ENCODE peak calls at places on chromosome 2, in nine cellular contexts. N is CD8-positive, alpha-beta memory T cell; G is DND-41; Y is stomach; P is A549; V is tibial artery; B is Peyer's patch; A is colonic mucosa; U is heart left ventricle. K is an unnamed sample. For H3K9me3 and H3K4me1, the result is how much of the 10 kb centered on the place peaks cover.

GRCh38 chr2:6934758-6935638 is 17.8 kb downstream of the RNF144A start:
- DNase-seq in N (no peak), G (no peak), Y (no peak), P (no peak), V (no peak), B (no peak), A (no peak), U (no peak), K (no peak)

GRCh38 chr2:84641016-84641415 is 124.7 kb downstream of the DNAH6 start:
- DNase-seq in N (no peak), G (no peak), Y (no peak), P (no peak), V (no peak), B (no peak), A (no peak), U (no peak), K (no peak)

GRCh38 chr2:63587814-63588384 is 378 bp downstream of the WDPCP start:
- DNase-seq in N (no peak), G (no peak), Y (no peak), P (no peak), V (no peak), B (no peak), A (no peak), U (no peak), K (no peak)

GRCh38 chr2:69716555-69717120 is 25.3 kb upstream of the ANXA4 start:
- DNase-seq in N (no peak), G (no peak), Y (no peak), P (no peak), V (no peak), B (no peak), A (no peak), U (no peak), K (no peak)

GRCh38 chr2:6523476-6523875 is 342.2 kb downstream of the CMPK2 start:
- DNase-seq in N (no peak), G (no peak), Y (no peak), P (no peak), V (no peak), B (no peak), A (no peak), U (no peak), K (no peak)

GRCh38 chr2:232979871-232980461 is 33.1 kb downstream of the NGEF start:
- DNase-seq in N (no peak), G (no peak), Y (no peak), P (peak), V (peak), B (no peak), A (peak), U (no peak), K (peak)

GRCh38 chr2:174761837-174762236 is 2.4 kb downstream of the CHRNA1 start:
- DNase-seq in N (no peak), G (no peak), Y (no peak), P (no peak), V (no peak), B (no peak), A (no peak), U (no peak), K (no peak)

GRCh38 chr2:28993211-28993960 is 12.3 kb downstream of the TOGARAM2 start:
- DNase-seq in N (no peak), G (no peak), Y (peak), P (no peak), V (no peak), B (no peak), A (peak), U (no peak), K (peak)

GRCh38 chr2:3827673-3828575 is 124.5 kb downstream of the DCDC2C start:
- DNase-seq in N (no peak), G (peak), Y (no peak), P (peak), V (no peak), B (no peak), A (no peak), U (no peak), K (peak)

GRCh38 chr2:36507408-36507812 is 90.6 kb downstream of the FEZ2 start:
- DNase-seq in N (peak), G (peak), Y (peak), P (peak), V (no peak), B (no peak), A (peak), U (peak), K (no peak)

GRCh38 chr2:179749210-179749609 is 112.2 kb downstream of the ZNF385B start:
- DNase-seq in N (no peak), G (no peak), Y (no peak), P (no peak), V (no peak), B (no peak), A (no peak), U (no peak), K (no peak)

GRCh38 chr2:96265349-96265839 is 403 bp downstream of the TMEM127 start:
- DNase-seq in N (no peak), G (no peak), Y (peak), P (peak), V (peak), B (peak), A (peak), U (peak), K (peak)

GRCh38 chr2:225742487-225742886 is 343.0 kb downstream of the NYAP2 start:
- DNase-seq in N (no peak), G (no peak), Y (no peak), P (no peak), V (no peak), B (no peak), A (no peak), U (no peak), K (no peak)

GRCh38 chr2:207133862-207134519 is 31.8 kb downstream of the KLF7 start:
- DNase-seq in N (no peak), G (no peak), Y (no peak), P (no peak), V (peak), B (no peak), A (peak), U (peak), K (no peak)

GRCh38 chr2:96877513-96878159 is 7.8 kb upstream of the SEMA4C start:
- DNase-seq in N (no peak), G (no peak), Y (no peak), P (no peak), V (no peak), B (no peak), A (no peak), U (no peak), K (no peak)

GRCh38 chr2:166764216-166764615 is 124.1 kb upstream of the XIRP2 start:
- DNase-seq in N (no peak), G (no peak), Y (no peak), P (no peak), V (no peak), B (no peak), A (no peak), U (no peak), K (no peak)

GRCh38 chr2:240958366-240959213 is 39.8 kb upstream of the SNED1 start:
- DNase-seq in N (no peak), G (peak), Y (peak), P (no peak), V (no peak), B (no peak), A (no peak), U (no peak), K (no peak)

GRCh38 chr2:41735446-41735845 is 312.4 kb upstream of the PKDCC start:
- DNase-seq in N (no peak), G (no peak), Y (no peak), P (no peak), V (no peak), B (no peak), A (no peak), U (no peak), K (no peak)

GRCh38 chr2:71460595-71461303 is 7.4 kb downstream of the DYSF start:
- DNase-seq in N (no peak), G (no peak), Y (no peak), P (peak), V (no peak), B (no peak), A (no peak), U (no peak), K (no peak)

GRCh38 chr2:176710657-176711197 is 441.5 kb downstream of the MTX2 start:
- DNase-seq in N (no peak), G (no peak), Y (no peak), P (no peak), V (no peak), B (no peak), A (no peak), U (no peak), K (no peak)

GRCh38 chr2:200156140-200156858 is 150.2 kb upstream of the SPATS2L start:
- DNase-seq in N (no peak), G (no peak), Y (no peak), P (peak), V (no peak), B (no peak), A (no peak), U (no peak), K (no peak)

GRCh38 chr2:233449071-233449901 is 95.0 kb downstream of the DGKD start:
- DNase-seq in N (no peak), G (no peak), Y (no peak), P (peak), V (peak), B (no peak), A (no peak), U (no peak), K (no peak)

GRCh38 chr2:20241973-20242726 is 17.2 kb upstream of the SDC1 start:
- DNase-seq in N (peak), G (no peak), Y (no peak), P (peak), V (no peak), B (no peak), A (no peak), U (no peak), K (no peak)

GRCh38 chr2:45941758-45942738 is 290.6 kb downstream of the PRKCE start:
- DNase-seq in N (no peak), G (no peak), Y (no peak), P (no peak), V (no peak), B (no peak), A (no peak), U (no peak), K (no peak)

GRCh38 chr2:180715044-180715443 is 265.4 kb upstream of the UBE2E3 start:
- DNase-seq in N (no peak), G (no peak), Y (no peak), P (no peak), V (no peak), B (no peak), A (no peak), U (no peak), K (no peak)

GRCh38 chr2:24821433-24821891 is 28.2 kb downstream of the CENPO start:
- DNase-seq in N (no peak), G (peak), Y (peak), P (no peak), V (no peak), B (no peak), A (no peak), U (no peak), K (peak)

GRCh38 chr2:188327518-188328205 is 36.0 kb downstream of the GULP1 start:
- DNase-seq in N (no peak), G (no peak), Y (no peak), P (no peak), V (no peak), B (no peak), A (no peak), U (no peak), K (no peak)

GRCh38 chr2:938181-939005 is 12.3 kb upstream of the SNTG2 start:
- DNase-seq in N (no peak), G (no peak), Y (no peak), P (no peak), V (no peak), B (no peak), A (no peak), U (no peak), K (no peak)

GRCh38 chr2:25197336-25198208 is 29.2 kb upstream of the POMC start:
- DNase-seq in N (no peak), G (no peak), Y (no peak), P (no peak), V (no peak), B (no peak), A (no peak), U (no peak), K (no peak)

GRCh38 chr2:25257032-25257455 is 84.7 kb downstream of the DNMT3A start:
- DNase-seq in N (no peak), G (no peak), Y (no peak), P (no peak), V (no peak), B (no peak), A (no peak), U (peak), K (no peak)

GRCh38 chr2:172887280-172887679 is 151.6 kb downstream of the RAPGEF4 start:
- DNase-seq in N (no peak), G (no peak), Y (no peak), P (no peak), V (no peak), B (no peak), A (no peak), U (no peak), K (no peak)

GRCh38 chr2:241015439-241015838 is 17.0 kb downstream of the SNED1 start:
- DNase-seq in N (no peak), G (no peak), Y (peak), P (no peak), V (no peak), B (peak), A (no peak), U (peak), K (no peak)

DNA sequence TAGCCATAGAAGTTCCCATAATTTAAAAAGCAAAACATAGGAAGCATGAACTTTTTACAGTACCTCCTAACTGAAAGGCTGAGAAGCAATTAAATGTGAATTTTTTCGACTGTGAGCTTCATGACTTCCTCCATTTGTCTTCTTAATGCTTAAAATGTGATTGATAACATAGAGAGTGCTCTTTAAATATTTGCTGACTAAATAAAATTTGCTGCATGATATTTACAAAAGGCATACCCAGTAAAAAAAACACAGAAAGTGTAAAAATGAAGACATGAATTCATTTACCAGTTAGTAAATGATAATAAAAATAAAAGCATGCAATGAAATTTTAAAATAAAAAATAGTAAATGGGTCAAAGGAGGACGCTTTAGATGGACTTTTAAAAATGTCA is 21.9 kb downstream of the STAT4 start:
- DNase-seq in N (no peak), G (no peak), Y (no peak), P (no peak), V (no peak), B (no peak), A (no peak), U (no peak), K (no peak)
- H3K9me3 ChIP-seq in N (under half), G (under half), Y (under half), P (under half), V (under half), B (under half), A (under half), U (under half), K (under half)

GRCh38 chr2:152436148-152436547 is 101.2 kb downstream of the FMNL2 start:
- DNase-seq in N (no peak), G (no peak), Y (no peak), P (no peak), V (no peak), B (no peak), A (no peak), U (no peak), K (no peak)
- H3K4me1 ChIP-seq in N (under half), G (under half), Y (under half), P (half or more), V (under half), B (under half), A (under half), U (under half), K (under half)

GRCh38 chr2:132466428-132467028 is 49.9 kb downstream of the GPR39 start:
- DNase-seq in N (no peak), G (no peak), Y (no peak), P (no peak), V (no peak), B (no peak), A (no peak), U (no peak), K (no peak)

GRCh38 chr2:132469095-132469494 is 52.5 kb downstream of the GPR39 start:
- DNase-seq in N (no peak), G (no peak), Y (no peak), P (no peak), V (no peak), B (no peak), A (no peak), U (no peak), K (no peak)

GRCh38 chr2:132462242-132462641 is 45.6 kb downstream of the GPR39 start:
- DNase-seq in N (no peak), G (no peak), Y (no peak), P (no peak), V (no peak), B (no peak), A (no peak), U (no peak), K (no peak)

GRCh38 chr2:132463719-132464118 is 47.1 kb downstream of the GPR39 start:
- DNase-seq in N (no peak), G (no peak), Y (no peak), P (no peak), V (no peak), B (no peak), A (no peak), U (no peak), K (no peak)

GRCh38 chr2:132465917-132466316 is 49.3 kb downstream of the GPR39 start:
- DNase-seq in N (no peak), G (no peak), Y (no peak), P (no peak), V (no peak), B (no peak), A (no peak), U (no peak), K (no peak)
- H3K9me3 ChIP-seq in N (under half), G (under half), Y (under half), P (half or more), V (under half), B (under half), A (under half), U (under half), K (under half)

GRCh38 chr2:27958711-27959378 is 68.3 kb downstream of the BABAM2 start:
- DNase-seq in N (no peak), G (no peak), Y (no peak), P (no peak), V (no peak), B (no peak), A (no peak), U (no peak), K (no peak)
- H3K4me1 ChIP-seq in N (under half), G (half or more), Y (half or more), P (half or more), V (under half), B (under half), A (under half), U (under half), K (under half)

GRCh38 chr2:239532859-239533258 is 132.0 kb upstream of the HDAC4 start:
- DNase-seq in N (no peak), G (peak), Y (no peak), P (no peak), V (no peak), B (no peak), A (no peak), U (no peak), K (no peak)
- H3K9me3 ChIP-seq in N (under half), G (under half), Y (under half), P (under half), V (under half), B (under half), A (under half), U (under half), K (under half)

GRCh38 chr2:54471221-54471711 is 15.1 kb downstream of the SPTBN1 start:
- DNase-seq in N (no peak), G (no peak), Y (no peak), P (peak), V (no peak), B (no peak), A (no peak), U (peak), K (no peak)
- H3K4me1 ChIP-seq in N (under half), G (under half), Y (half or more), P (half or more), V (under half), B (under half), A (under half), U (under half), K (under half)

GRCh38 chr2:239731422-239731821 is 293.7 kb downstream of the NDUFA10 start:
- DNase-seq in N (no peak), G (no peak), Y (no peak), P (no peak), V (peak), B (no peak), A (no peak), U (no peak), K (no peak)

GRCh38 chr2:239731998-239732665 is 293.0 kb downstream of the NDUFA10 start:
- DNase-seq in N (no peak), G (no peak), Y (no peak), P (no peak), V (peak), B (no peak), A (no peak), U (no peak), K (peak)

GRCh38 chr2:239734436-239735005 is 290.6 kb downstream of the NDUFA10 start:
- DNase-seq in N (no peak), G (no peak), Y (no peak), P (no peak), V (no peak), B (no peak), A (no peak), U (no peak), K (no peak)

GRCh38 chr2:239730897-239731296 is 294.2 kb downstream of the NDUFA10 start:
- DNase-seq in N (no peak), G (no peak), Y (no peak), P (no peak), V (peak), B (no peak), A (no peak), U (no peak), K (no peak)

DNA sequence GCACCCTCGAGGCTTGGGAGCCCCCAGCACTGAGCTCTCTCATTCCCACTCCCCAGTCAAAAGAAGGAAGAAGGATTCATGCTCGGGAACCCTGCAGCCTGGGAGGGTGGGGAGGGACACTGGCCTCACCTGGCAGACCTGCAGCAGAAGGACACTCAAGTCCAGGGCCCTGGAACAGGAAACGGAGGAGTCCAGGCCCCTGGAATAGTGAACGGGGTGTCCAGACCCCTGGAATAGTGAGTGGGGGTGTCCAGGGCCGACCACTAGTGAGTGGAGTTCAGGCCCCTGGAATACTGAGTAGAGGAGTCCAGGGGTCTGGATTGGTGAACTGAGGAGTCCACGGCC is 292.5 kb downstream of the NDUFA10 start:
- DNase-seq in N (no peak), G (no peak), Y (no peak), P (no peak), V (peak), B (no peak), A (no peak), U (no peak), K (peak)
- H3K9me3 ChIP-seq in N (under half), G (under half), Y (under half), P (under half), V (under half), B (under half), A (under half), U (under half), K (under half)

GRCh38 chr2:1969701-1970015 is 225.3 kb upstream of the PXDN start:
- DNase-seq in N (no peak), G (no peak), Y (no peak), P (no peak), V (no peak), B (no peak), A (no peak), U (no peak), K (no peak)
- H3K4me1 ChIP-seq in N (under half), G (under half), Y (under half), P (under half), V (under half), B (under half), A (under half), U (under half), K (under half)

GRCh38 chr2:124689348-124689747 is 664.3 kb downstream of the CNTNAP5 start:
- DNase-seq in N (no peak), G (no peak), Y (no peak), P (no peak), V (no peak), B (no peak), A (no peak), U (no peak), K (no peak)
- H3K9me3 ChIP-seq in N (under half), G (under half), Y (under half), P (under half), V (under half), B (under half), A (under half), U (under half), K (under half)

GRCh38 chr2:234967874-234968208 is 16.0 kb downstream of the SH3BP4 start:
- DNase-seq in N (no peak), G (no peak), Y (no peak), P (no peak), V (no peak), B (no peak), A (no peak), U (no peak), K (no peak)
- H3K4me1 ChIP-seq in N (under half), G (under half), Y (under half), P (under half), V (under half), B (under half), A (under half), U (under half), K (under half)